ENCODE peak calls at places on chromosomes 13 and 19, in nine cellular contexts. A is HCT116, M is ovary, R is body of pancreas, F is PC-3, N is vagina, I is heart left ventricle, E is brain microvascular endothelial cell, D is IMR-90. P is an unnamed sample.

GRCh38 chr13:111947876-111948275 is 119.1 kb upstream of the SOX1 start:
- DNase-seq in A (no peak), M (no peak), R (no peak), F (no peak), N (peak; percentile 71), I (no peak), E (no peak), D (no peak), P (no peak)

GRCh38 chr19:54114340-54114826 is 1.1 kb downstream of the TFPT start:
- DNase-seq in A (no peak), M (no peak), R (peak; percentile 52), F (peak; percentile 64), N (no peak), I (peak; percentile 49), E (peak; percentile 36), D (peak; percentile 18), P (peak; percentile 41)

GRCh38 chr19:56759531-56759930 is 81.0 kb downstream of the PEG3 start:
- DNase-seq in A (no peak), M (no peak), R (no peak), F (no peak), N (no peak), I (no peak), E (no peak), D (no peak), P (no peak)

GRCh38 chr13:29513002-29513980 is 82.2 kb downstream of the SLC7A1 start:
- DNase-seq in A (no peak), M (no peak), R (no peak), F (peak; percentile 26), N (no peak), I (no peak), E (no peak), D (peak; percentile 63), P (no peak)

GRCh38 chr19:44626067-44626624 is 12.8 kb downstream of the IGSF23 start:
- DNase-seq in A (peak; percentile 66), M (no peak), R (peak; percentile 74), F (peak; percentile 96), N (no peak), I (no peak), E (peak; percentile 93), D (peak; percentile 99), P (no peak)

GRCh38 chr19:6414033-6414643 is 10.5 kb downstream of the KHSRP start:
- DNase-seq in A (no peak), M (no peak), R (no peak), F (no peak), N (no peak), I (no peak), E (no peak), D (no peak), P (no peak)

GRCh38 chr13:20776751-20777150 is 3.0 kb upstream of the EEF1AKMT1 start:
- DNase-seq in A (no peak), M (no peak), R (no peak), F (no peak), N (no peak), I (no peak), E (no peak), D (no peak), P (no peak)

GRCh38 chr13:95301947-95302386 is 716 bp upstream of the ABCC4 start:
- DNase-seq in A (no peak), M (no peak), R (no peak), F (no peak), N (no peak), I (no peak), E (peak; percentile 40), D (no peak), P (no peak)

GRCh38 chr13:18993884-18994660 is 187.6 kb downstream of the TUBA3C start:
- DNase-seq in A (no peak), M (no peak), R (peak; percentile 75), F (no peak), N (no peak), I (no peak), E (no peak), D (no peak), P (no peak)

GRCh38 chr13:112057736-112058518 is 9.0 kb upstream of the SOX1 start:
- DNase-seq in A (no peak), M (no peak), R (no peak), F (no peak), N (no peak), I (no peak), E (no peak), D (no peak), P (no peak)

DNA sequence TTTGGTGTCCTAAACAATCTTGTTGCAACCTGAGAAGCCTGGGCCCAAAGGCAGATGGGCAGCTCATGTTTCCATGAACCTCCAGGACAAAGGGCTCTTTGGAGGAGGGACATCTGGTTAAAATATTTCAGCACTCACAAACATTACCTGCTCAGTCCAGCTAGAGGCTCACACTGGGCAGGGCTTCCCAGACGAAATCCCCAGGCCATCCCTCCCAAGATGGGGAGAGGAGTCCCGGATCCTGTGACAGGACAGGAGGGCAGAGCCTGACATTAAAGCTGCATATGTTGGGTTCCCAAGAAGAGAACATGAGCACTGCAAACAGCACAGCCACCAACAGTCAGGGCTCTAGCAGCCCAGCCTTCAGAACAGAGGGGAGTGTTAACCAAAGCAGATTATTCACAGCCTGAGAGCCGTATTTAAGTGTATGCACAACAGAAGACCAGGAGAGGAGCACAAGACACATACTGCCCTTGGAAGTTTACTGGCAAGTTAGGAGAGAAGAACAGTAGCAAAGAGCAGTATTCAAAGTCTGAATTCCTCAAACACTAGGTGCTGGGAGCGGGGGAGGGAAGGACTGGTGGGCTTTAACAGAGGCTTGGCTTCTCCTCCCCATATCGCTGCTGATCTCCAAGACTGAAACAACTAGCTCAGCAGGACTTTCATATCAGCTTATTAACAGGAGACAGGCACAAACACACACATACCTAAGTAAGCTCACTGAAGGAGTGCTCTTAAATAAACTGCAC is 12.4 kb downstream of the ATP7B start:
- DNase-seq in A (no peak), M (no peak), R (no peak), F (peak; percentile 22), N (no peak), I (no peak), E (no peak), D (no peak), P (no peak)
- H3K4me3 ChIP-seq in A (no peak overlapping the region), M (no peak overlapping the region), R (no peak overlapping the region), F (peak overlapping the region; percentile 9), N (no peak overlapping the region), I (no peak overlapping the region), E (no peak overlapping the region), D (no peak overlapping the region), P (no peak overlapping the region)

GRCh38 chr13:110280231-110280813 is 26.6 kb downstream of the COL4A1 start:
- DNase-seq in A (no peak), M (no peak), R (no peak), F (no peak), N (peak; percentile 27), I (no peak), E (peak; percentile 71), D (no peak), P (no peak)
- H3K27ac ChIP-seq in A (no peak overlapping the region), M (no peak overlapping the region), R (no peak overlapping the region), F (no peak overlapping the region), N (no peak overlapping the region), I (peak overlapping the region; percentile 31), E (peak overlapping the region; percentile 73), D (no peak overlapping the region), P (peak overlapping the region; percentile 53)

GRCh38 chr13:33287142-33287882 is 1.8 kb upstream of the STARD13 start:
- DNase-seq in A (no peak), M (no peak), R (no peak), F (no peak), N (no peak), I (no peak), E (no peak), D (no peak), P (no peak)

GRCh38 chr13:33284916-33285315 is 639 bp downstream of the STARD13 start:
- DNase-seq in A (no peak), M (no peak), R (no peak), F (peak; percentile 53), N (no peak), I (no peak), E (peak; percentile 27), D (no peak), P (no peak)

GRCh38 chr13:33286143-33286542 is 588 bp upstream of the STARD13 start:
- DNase-seq in A (no peak), M (peak; percentile 15), R (no peak), F (no peak), N (no peak), I (no peak), E (no peak), D (no peak), P (no peak)

GRCh38 chr13:33284016-33284415 is 1.5 kb downstream of the STARD13 start:
- DNase-seq in A (no peak), M (no peak), R (no peak), F (no peak), N (no peak), I (no peak), E (peak; percentile 27), D (peak; percentile 65), P (no peak)

DNA sequence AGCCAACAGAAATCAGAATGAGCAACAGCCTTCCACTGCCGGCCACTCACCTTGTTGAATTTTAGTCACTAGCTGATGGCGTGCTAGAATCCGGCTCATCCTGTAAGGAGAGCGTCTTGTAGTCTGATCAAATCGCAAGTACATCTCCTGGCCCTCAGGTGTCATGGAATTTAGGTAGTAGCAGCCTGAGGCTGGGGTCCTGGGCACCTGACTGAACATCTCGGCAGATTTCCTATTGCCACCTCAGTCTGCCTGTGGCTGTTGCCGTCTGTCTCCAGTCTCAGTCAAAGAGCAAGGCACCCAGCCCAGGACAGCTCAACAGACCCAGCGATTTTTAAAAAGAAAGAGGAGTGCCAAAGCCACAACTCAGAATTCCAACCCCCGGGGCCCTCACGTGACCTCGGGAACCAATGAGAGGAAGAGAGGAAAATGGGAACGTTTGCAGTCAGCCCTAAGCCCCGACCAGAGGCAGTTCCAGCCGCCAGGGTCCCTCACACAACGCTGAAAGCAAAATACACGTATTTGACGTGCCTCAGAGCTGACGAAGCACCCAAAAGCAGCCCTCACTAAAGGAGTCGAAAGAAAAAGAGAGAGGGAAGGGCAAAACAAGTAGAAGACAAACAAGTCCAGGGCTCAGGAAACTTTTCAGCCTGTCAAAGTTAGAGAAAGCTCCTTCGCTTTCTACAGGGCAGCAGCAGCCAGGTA is at the start of gene STARD13:
- DNase-seq in A (peak; percentile 59), M (peak; percentile 94), R (peak; percentile 94), F (peak; percentile 96), N (peak; percentile 97), I (peak; percentile 96), E (peak; percentile 98), D (peak; percentile 98), P (peak; percentile 98)
- TF ChIP-seq CTCF in A (no peak), M (peak; percentile 70), R (peak; percentile 19), F (peak; percentile 25), N (no peak), I (peak; percentile 32), E (peak; percentile 71), D (peak; percentile 64), P (peak; percentile 56)

DNA sequence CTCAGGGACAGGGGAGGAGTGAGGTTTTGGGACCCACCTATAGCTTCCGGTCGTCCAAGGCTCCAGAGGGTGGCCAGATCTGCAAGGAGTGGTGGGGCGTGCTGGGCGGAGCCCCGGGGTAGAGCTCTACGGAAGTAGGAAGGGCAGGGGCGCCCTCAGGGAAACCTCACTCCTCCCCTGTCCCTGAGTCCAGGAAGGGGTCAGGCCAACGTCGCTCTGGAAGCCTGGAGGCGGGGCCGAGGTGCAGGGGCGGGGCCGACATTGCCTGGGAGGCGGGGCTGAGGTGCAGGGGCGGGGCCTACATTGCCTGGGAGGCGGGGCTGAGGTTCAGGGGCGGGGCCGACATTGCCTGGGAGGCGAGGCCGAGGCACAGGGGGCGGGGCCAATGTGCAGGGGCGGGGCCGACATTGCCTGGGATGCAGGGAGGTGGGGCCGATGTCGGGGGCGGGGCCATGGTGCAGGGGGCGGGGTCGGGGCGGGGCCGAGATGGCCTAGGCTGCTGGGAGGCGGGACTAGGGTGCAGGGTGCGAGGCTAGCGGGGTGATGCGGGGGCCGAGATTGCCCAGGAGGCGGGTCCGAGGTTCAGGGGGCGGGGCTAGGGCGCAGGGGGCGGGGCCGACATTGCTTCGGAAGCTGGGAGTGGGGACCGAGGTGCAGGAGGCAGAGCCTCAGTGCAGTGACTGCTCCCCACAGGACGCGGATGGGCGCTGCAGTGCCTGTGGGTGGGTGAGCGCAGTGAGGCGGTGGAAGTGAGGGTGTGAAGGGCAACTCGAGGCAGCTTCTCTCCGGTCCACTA is 4.9 kb upstream of the PALM start:
- DNase-seq in A (peak; percentile 72), M (peak; percentile 77), R (peak; percentile 72), F (peak; percentile 57), N (no peak), I (peak; percentile 74), E (peak; percentile 41), D (peak; percentile 18), P (no peak)
- H3K4me3 ChIP-seq in A (peak overlapping the region; percentile 54), M (peak overlapping the region; percentile 7), R (no peak overlapping the region), F (no peak overlapping the region), N (peak overlapping the region; percentile 16), I (no peak overlapping the region), E (no peak overlapping the region), D (no peak overlapping the region), P (no peak overlapping the region)

P was measured in tibial artery.